ENCODE peak calls at places on chromosomes 7 and 10, in four cellular contexts. Q is H9, N is mesenchymal stem cell, H is IMR-90. C is an unnamed sample.

GRCh38 chr7:90412458-90413184 is 9.4 kb downstream of the CLDN12 start:
- DNase-seq in Q (peak; percentile 54), N (no peak), H (no peak), C (peak; percentile 29)

GRCh38 chr7:80916770-80917681 is 1.8 kb downstream of the SEMA3C start:
- DNase-seq in H (peak; percentile 89), Q (no peak), N (peak; percentile 44), C (no peak)

GRCh38 chr7:7438851-7439250 is 96.8 kb downstream of the COL28A1 start:
- DNase-seq in N (peak; percentile 95), Q (no peak), H (peak; percentile 99), C (peak; percentile 44)

GRCh38 chr10:104277785-104278184 is 8.8 kb downstream of the GSTO2 start:
- DNase-seq in Q (no peak), N (no peak), H (no peak), C (no peak)

GRCh38 chr10:43026039-43026973 is 50.6 kb upstream of the RET start:
- DNase-seq in H (no peak), Q (peak; percentile 83), N (no peak), C (peak; percentile 81)

GRCh38 chr10:44854693-44855350 is 56.3 kb upstream of the TMEM72 start:
- DNase-seq in H (no peak), Q (no peak), N (no peak), C (no peak)

GRCh38 chr10:17062493-17063487 is 66.8 kb downstream of the CUBN start:
- DNase-seq in Q (no peak), N (peak; percentile 95), H (peak; percentile 88), C (peak; percentile 75)

GRCh38 chr10:130377986-130378545 is 241.9 kb downstream of the GLRX3 start:
- DNase-seq in Q (no peak), N (no peak), H (no peak), C (no peak)

GRCh38 chr7:157565201-157565626 is 228.4 kb downstream of the DNAJB6 start:
- DNase-seq in N (no peak), H (no peak), Q (no peak), C (no peak)

GRCh38 chr7:34091330-34091917 is 186.1 kb downstream of the BMPER start:
- DNase-seq in N (peak; percentile 43), H (peak; percentile 69), Q (peak; percentile 37), C (peak; percentile 53)

GRCh38 chr10:84524435-84524834 is 196.0 kb downstream of the CCSER2 start:
- DNase-seq in Q (no peak), N (no peak), H (no peak), C (no peak)

GRCh38 chr10:96610817-96611216 is 24.0 kb upstream of the TM9SF3 start:
- DNase-seq in H (no peak), N (no peak), Q (no peak), C (no peak)

GRCh38 chr10:89981891-89982290 is 280.5 kb downstream of the KIF20B start:
- DNase-seq in H (no peak), N (peak; percentile 6), Q (no peak), C (no peak)

GRCh38 chr7:40733111-40733510 is 598.3 kb downstream of the SUGCT start:
- DNase-seq in H (no peak), N (peak; percentile 26), Q (no peak), C (peak; percentile 81)

GRCh38 chr7:82163586-82163985 is 280.0 kb downstream of the CACNA2D1 start:
- DNase-seq in N (no peak), H (no peak), Q (no peak), C (no peak)

GRCh38 chr7:9013940-9014339 is 580.5 kb downstream of the NXPH1 start:
- DNase-seq in Q (peak; percentile 54), N (no peak), H (no peak), C (no peak)

GRCh38 chr7:131183611-131184119 is 144.0 kb upstream of the MKLN1 start:
- DNase-seq in Q (no peak), N (no peak), H (peak; percentile 15), C (no peak)

GRCh38 chr10:125375210-125375609 is 214.8 kb upstream of the CTBP2 start:
- DNase-seq in H (peak; percentile 2), Q (no peak), N (no peak), C (no peak)

GRCh38 chr10:60237977-60238376 is 151.7 kb downstream of the ANK3 start:
- DNase-seq in H (peak; percentile 13), N (no peak), Q (no peak), C (no peak)

GRCh38 chr7:137656850-137657232 is 189.9 kb downstream of the DGKI start:
- DNase-seq in H (no peak), N (no peak), Q (no peak), C (no peak)

GRCh38 chr10:16916496-16916895 is 99.3 kb upstream of the RSU1 start:
- DNase-seq in H (no peak), Q (no peak), N (no peak), C (no peak)

GRCh38 chr7:16428672-16429071 is 7.3 kb upstream of the CRPPA start:
- DNase-seq in H (peak; percentile 84), N (peak; percentile 55), Q (no peak), C (peak; percentile 64)

GRCh38 chr7:121079425-121080169 is 91.1 kb downstream of the CPED1 start:
- DNase-seq in N (no peak), Q (no peak), H (peak; percentile 51), C (no peak)

GRCh38 chr10:119358567-119358966 is 151.2 kb downstream of the GRK5 start:
- DNase-seq in H (no peak), Q (no peak), N (no peak), C (no peak)

GRCh38 chr10:72736176-72736795 is 44.3 kb downstream of the MCU start:
- DNase-seq in H (peak; percentile 49), N (peak; percentile 94), Q (no peak), C (peak; percentile 73)

GRCh38 chr7:150379590-150380379 is 655 bp downstream of the ZNF775 start:
- DNase-seq in H (no peak), N (peak; percentile 54), Q (no peak), C (no peak)

GRCh38 chr10:128062331-128062730 is 63.9 kb downstream of the MKI67 start:
- DNase-seq in H (no peak), Q (no peak), N (peak; percentile 21), C (peak; percentile 66)

GRCh38 chr10:60731134-60731883 is 47.0 kb upstream of the CDK1 start:
- DNase-seq in Q (no peak), N (peak; percentile 56), H (no peak), C (no peak)

GRCh38 chr10:48536226-48536500 is 68.7 kb downstream of the ARHGAP22 start:
- DNase-seq in Q (no peak), N (no peak), H (no peak), C (no peak)

GRCh38 chr10:48533951-48534720 is 70.7 kb downstream of the ARHGAP22 start:
- DNase-seq in Q (peak; percentile 66), H (no peak), N (no peak), C (no peak)

GRCh38 chr10:48533540-48533939 is 71.3 kb downstream of the ARHGAP22 start:
- DNase-seq in N (no peak), H (no peak), Q (no peak), C (no peak)

GRCh38 chr10:48536916-48537890 is 67.7 kb downstream of the ARHGAP22 start:
- DNase-seq in N (no peak), H (no peak), Q (peak; percentile 63), C (no peak)

DNA sequence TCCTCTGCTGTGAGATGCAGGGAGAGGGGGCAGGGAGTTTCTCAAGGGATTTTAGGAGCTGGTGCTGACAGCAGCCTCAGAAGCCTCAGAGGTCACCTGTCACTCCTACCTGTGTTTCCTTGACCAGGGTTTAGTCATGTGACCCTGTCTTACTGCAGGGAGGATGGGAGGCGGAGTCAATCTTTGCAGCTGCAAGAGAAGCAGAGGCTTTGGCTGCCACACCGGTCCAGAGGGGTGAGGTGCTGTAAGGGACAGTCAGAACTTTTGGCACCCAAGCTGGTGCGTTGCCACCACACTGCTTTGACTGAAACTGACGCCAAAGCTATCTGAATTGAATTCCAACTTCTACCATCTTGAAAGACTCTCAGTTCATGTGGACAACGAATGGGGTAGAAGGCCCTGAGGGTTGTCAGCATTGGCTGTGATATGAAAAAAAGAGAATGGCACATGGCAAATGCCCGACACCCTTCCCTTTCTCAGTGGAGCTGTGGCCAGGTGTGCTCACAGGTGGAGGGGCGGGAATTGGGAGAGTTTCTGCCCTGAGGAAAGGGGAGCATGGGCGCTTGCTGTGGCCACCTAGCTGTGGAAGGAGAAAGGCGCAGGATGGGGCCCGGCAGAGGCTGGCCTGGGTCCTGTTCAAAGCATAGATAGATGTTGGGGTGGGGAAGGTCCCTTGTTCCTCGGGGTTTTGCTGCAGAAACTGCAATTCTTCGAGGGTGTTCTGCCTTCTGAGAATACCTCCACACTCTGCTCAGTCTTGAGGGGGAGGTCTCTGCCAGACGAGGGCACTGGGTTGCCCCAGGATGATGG is 69.3 kb downstream of the ARHGAP22 start:
- DNase-seq in N (no peak), Q (peak; percentile 67), H (no peak), C (no peak)
- H3K4ac ChIP-seq in N (no peak overlapping the region), Q (no peak overlapping the region), H (no peak overlapping the region), C (no peak overlapping the region)

GRCh38 chr10:62396864-62397263 is 22.7 kb downstream of the ZNF365 start:
- DNase-seq in N (no peak), Q (no peak), H (no peak), C (no peak)
- H3K4ac ChIP-seq in N (no peak overlapping the region), Q (no peak overlapping the region), H (no peak overlapping the region), C (no peak overlapping the region)

GRCh38 chr10:133375357-133376115 is 2.4 kb upstream of the ECHS1 start:
- DNase-seq in N (no peak), H (no peak), Q (no peak), C (no peak)

GRCh38 chr10:133378251-133379096 is 588 bp upstream of the PAOX start:
- DNase-seq in H (peak; percentile 32), Q (peak; percentile 47), N (peak; percentile 61), C (peak; percentile 56)

GRCh38 chr10:133379152-133379800 is at the start of gene PAOX:
- DNase-seq in Q (peak; percentile 62), N (peak; percentile 64), H (peak; percentile 46), C (peak; percentile 61)

GRCh38 chr10:133377818-133378250 is 1.2 kb upstream of the PAOX start:
- DNase-seq in H (no peak), N (no peak), Q (no peak), C (no peak)

DNA sequence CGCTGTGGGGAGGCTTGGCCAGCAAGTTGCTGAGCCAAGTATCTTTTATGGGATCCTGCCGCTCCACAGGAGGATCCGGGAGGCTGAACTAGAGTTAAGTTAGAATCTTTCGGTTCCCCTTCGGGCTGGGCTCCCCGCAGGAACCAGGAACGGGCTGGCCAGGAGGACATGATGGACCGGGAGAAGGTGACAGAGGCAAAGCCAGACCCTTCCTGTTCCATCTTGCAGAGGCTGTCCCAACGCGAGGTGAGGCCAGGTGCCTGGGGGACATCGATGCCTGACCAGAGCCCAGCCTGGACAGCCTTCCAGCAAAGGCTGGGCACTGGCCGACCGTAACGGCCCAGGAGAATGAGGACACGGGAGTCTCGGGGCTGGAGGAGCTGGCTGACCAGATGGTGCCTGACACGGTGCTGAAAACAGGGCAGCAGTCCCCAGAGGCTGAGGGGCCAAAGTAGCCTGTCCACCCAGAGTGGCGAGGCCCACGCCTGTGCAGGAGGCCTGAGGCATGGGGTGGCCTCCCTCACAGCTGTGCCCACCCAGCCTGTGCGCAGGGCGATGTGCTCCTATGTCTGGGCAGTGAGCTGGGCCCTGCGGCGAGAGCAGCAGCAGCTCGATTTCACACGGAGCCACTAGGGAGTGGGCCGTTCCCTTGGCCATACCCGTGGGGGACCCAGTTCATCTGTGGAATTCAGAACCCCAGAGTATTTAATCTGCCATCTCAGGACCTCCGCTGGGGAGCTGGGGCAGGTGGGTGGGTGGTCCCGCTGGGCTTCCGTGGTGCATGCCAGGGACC is 1.8 kb upstream of the PAOX start:
- DNase-seq in H (no peak), Q (no peak), N (no peak), C (no peak)
- H3K4ac ChIP-seq in H (no peak overlapping the region), Q (no peak overlapping the region), N (peak overlapping the region; percentile 37), C (no peak overlapping the region)

DNA sequence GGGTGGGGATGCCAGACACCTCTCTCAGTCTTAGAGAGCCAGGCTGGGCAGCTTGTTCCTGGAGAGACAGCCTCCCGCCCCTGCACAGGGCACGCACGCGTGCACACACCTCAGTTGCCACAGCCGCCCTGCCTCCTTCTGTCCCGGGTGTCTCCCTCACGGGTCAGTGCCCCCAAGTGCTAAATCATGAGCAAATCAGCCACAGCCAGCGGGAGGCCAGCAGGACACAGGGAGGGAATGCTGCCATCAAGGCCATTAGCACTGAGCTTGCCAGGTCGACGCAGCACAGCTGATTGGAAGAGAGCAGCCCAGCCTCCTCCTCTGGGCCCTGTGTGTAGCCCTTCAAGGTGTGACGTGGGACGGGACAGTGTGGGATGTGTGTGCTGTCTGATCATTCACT is 130.4 kb downstream of the CDH23 start:
- DNase-seq in N (no peak), H (no peak), Q (no peak), C (no peak)
- H3K4ac ChIP-seq in N (no peak overlapping the region), H (no peak overlapping the region), Q (no peak overlapping the region), C (no peak overlapping the region)